ENCODE peak calls at places on chromosomes 2 and 18, in seven cellular contexts. W, V, R, G, K, T and J are unnamed samples.
A peak's percentile ranks its signal among the peaks of the same experiment; 100 is the strongest.

GRCh38 chr2:184322615-184323014 is 275.7 kb upstream of the ZNF804A start:
- DNase-seq in K (no peak), V (no peak), R (no peak), W (no peak), G (no peak), T (no peak), J (no peak)

GRCh38 chr2:76870581-76870980 is 651.6 kb downstream of the LRRTM4 start:
- DNase-seq in R (no peak), G (no peak), V (no peak), K (no peak), W (no peak), T (no peak), J (no peak)

GRCh38 chr18:78876868-78877267 is 102.8 kb upstream of the SALL3 start:
- DNase-seq in T (no peak), R (no peak), K (no peak), G (no peak), V (no peak), W (no peak), J (no peak)

GRCh38 chr2:138274421-138275291 is 226.9 kb upstream of the SPOPL start:
- DNase-seq in W (no peak), K (no peak), T (no peak), V (no peak), R (peak; percentile 15), G (no peak), J (no peak)

GRCh38 chr2:106054880-106055655 is 139.0 kb downstream of the UXS1 start:
- DNase-seq in R (no peak), W (no peak), V (no peak), T (no peak), G (no peak), K (no peak), J (no peak)

GRCh38 chr18:60732146-60732545 is 359.6 kb upstream of the MC4R start:
- DNase-seq in V (no peak), G (no peak), W (no peak), K (no peak), T (no peak), R (no peak), J (no peak)

GRCh38 chr2:11701206-11701605 is 31.2 kb upstream of the NTSR2 start:
- DNase-seq in K (no peak), T (no peak), W (no peak), V (no peak), G (no peak), R (no peak), J (no peak)

GRCh38 chr2:189453998-189454397 is 12.7 kb downstream of the WDR75 start:
- DNase-seq in G (no peak), T (no peak), K (no peak), W (no peak), V (no peak), R (no peak), J (no peak)

GRCh38 chr2:215171151-215171550 is 32.7 kb upstream of the ABCA12 start:
- DNase-seq in T (no peak), V (no peak), G (no peak), R (no peak), K (peak; percentile 26), W (no peak), J (no peak)

GRCh38 chr2:7707723-7708122 is 790.5 kb downstream of the RNF144A start:
- DNase-seq in K (no peak), R (no peak), W (no peak), T (no peak), V (no peak), G (no peak), J (no peak)

GRCh38 chr2:236769981-236770671 is 200.5 kb downstream of the ACKR3 start:
- DNase-seq in T (peak; percentile 33), W (no peak), K (no peak), R (no peak), V (no peak), G (no peak), J (peak; percentile 33)

GRCh38 chr18:46338213-46338612 is 234.0 kb downstream of the HAUS1 start:
- DNase-seq in W (no peak), K (no peak), V (peak; percentile 80), G (no peak), T (no peak), R (no peak), J (no peak)

GRCh38 chr2:134660619-134661403 is 58.0 kb downstream of the TMEM163 start:
- DNase-seq in W (no peak), V (no peak), T (no peak), K (no peak), G (no peak), R (no peak), J (no peak)

GRCh38 chr2:3692375-3692774 is 11.0 kb upstream of the DCDC2C start:
- DNase-seq in K (no peak), T (no peak), R (peak; percentile 51), V (peak; percentile 68), G (peak; percentile 23), W (no peak), J (peak; percentile 7)

GRCh38 chr2:214699236-214699635 is 110.2 kb downstream of the BARD1 start:
- DNase-seq in V (no peak), R (no peak), G (no peak), K (no peak), W (no peak), T (no peak), J (no peak)

GRCh38 chr2:221676566-221677172 is 104.6 kb upstream of the EPHA4 start:
- DNase-seq in T (no peak), R (no peak), W (no peak), V (no peak), K (no peak), G (no peak), J (no peak)

GRCh38 chr18:5628512-5629255 is 84.9 kb upstream of the EPB41L3 start:
- DNase-seq in T (no peak), W (no peak), G (no peak), K (no peak), V (peak; percentile 53), R (no peak), J (no peak)

GRCh38 chr2:3223080-3223923 is 154.3 kb downstream of the EIPR1 start:
- DNase-seq in W (no peak), G (no peak), V (no peak), R (no peak), T (no peak), K (peak; percentile 91), J (no peak)

GRCh38 chr2:176491172-176491904 is 222.1 kb downstream of the MTX2 start:
- DNase-seq in R (no peak), W (peak; percentile 71), V (peak; percentile 29), T (no peak), K (peak; percentile 67), G (no peak), J (no peak)

GRCh38 chr2:104378853-104379374 is 475.0 kb upstream of the POU3F3 start:
- DNase-seq in V (peak; percentile 77), W (peak; percentile 8), G (peak; percentile 4), T (peak; percentile 3), R (no peak), K (no peak), J (no peak)

DNA sequence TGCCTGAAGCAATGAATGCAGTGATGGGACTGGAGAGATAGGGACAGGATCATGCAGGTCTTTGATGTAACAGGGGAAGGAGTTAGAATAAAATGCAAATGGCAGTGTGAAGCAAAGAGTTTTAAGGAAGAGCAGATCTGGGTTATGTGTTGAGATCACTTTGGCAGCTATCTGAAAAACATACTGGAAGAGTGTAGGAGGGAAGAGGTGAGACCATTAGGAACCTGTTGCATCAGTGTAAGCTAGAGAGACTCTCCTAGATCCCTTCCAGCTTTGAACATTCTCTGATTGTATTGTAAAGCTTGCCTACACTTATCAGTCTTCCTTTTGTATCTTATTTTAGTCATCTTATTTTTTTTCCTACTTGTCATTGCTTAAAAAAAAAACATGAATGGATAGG is 10.5 kb downstream of the ACVR2A start:
- DNase-seq in G (no peak), W (no peak), R (no peak), T (no peak), V (no peak), K (no peak), J (no peak)
- TF ChIP-seq SIN3A in G (no peak), W (no peak), R (no peak), T (no peak), V (no peak), K (no peak), J (no peak)

GRCh38 chr2:46735730-46736493 is 179.7 kb downstream of the MCFD2 start:
- DNase-seq in K (no peak), V (no peak), G (no peak), R (no peak), T (no peak), W (no peak), J (no peak)
- H3K9me3 ChIP-seq in K (no peaks in the 10 kb centered on the region), V (no peaks in the 10 kb centered on the region), G (no peaks in the 10 kb centered on the region), R (no peaks in the 10 kb centered on the region), T (no peaks in the 10 kb centered on the region), W (peaks cover 5% of the 10 kb centered on the region), J (no peaks in the 10 kb centered on the region)

GRCh38 chr2:210620456-210620855 is 64.1 kb downstream of the CPS1 start:
- DNase-seq in V (no peak), T (peak; percentile 38), K (no peak), G (no peak), W (no peak), R (no peak), J (no peak)

GRCh38 chr2:210617732-210618330 is 61.4 kb downstream of the CPS1 start:
- DNase-seq in T (no peak), K (no peak), G (peak; percentile 64), W (peak; percentile 18), R (peak; percentile 12), V (peak; percentile 55), J (peak; percentile 13)

GRCh38 chr2:210626849-210627248 is 70.5 kb downstream of the CPS1 start:
- DNase-seq in R (no peak), K (no peak), W (no peak), T (no peak), V (no peak), G (peak; percentile 3), J (no peak)

GRCh38 chr2:210623506-210623905 is 67.1 kb downstream of the CPS1 start:
- DNase-seq in W (no peak), V (no peak), R (no peak), T (no peak), K (no peak), G (no peak), J (no peak)
- TF ChIP-seq SIN3A in W (no peak), V (no peak), R (no peak), T (no peak), K (no peak), G (no peak), J (no peak)

GRCh38 chr2:135741395-135742306 is at the start of gene UBXN4:
- DNase-seq in G (peak; percentile 99), V (peak; percentile 93), K (peak; percentile 96), W (peak; percentile 90), R (peak; percentile 98), T (peak; percentile 98), J (peak; percentile 93)
- H3K9me3 ChIP-seq in G (no peaks in the 10 kb centered on the region), V (no peaks in the 10 kb centered on the region), K (no peaks in the 10 kb centered on the region), W (no peaks in the 10 kb centered on the region), R (no peaks in the 10 kb centered on the region), T (no peaks in the 10 kb centered on the region), J (no peaks in the 10 kb centered on the region)

GRCh38 chr2:43210467-43211303 is 15.7 kb downstream of the ZFP36L2 start:
- DNase-seq in W (peak; percentile 58), R (no peak), G (peak; percentile 72), K (no peak), V (no peak), T (no peak), J (no peak)
- TF ChIP-seq SIN3A in W (no peak), R (no peak), G (peak; percentile 36), K (no peak), V (no peak), T (no peak), J (no peak)